ENCODE peak calls at places on chromosomes 11 and 22, in seven cellular contexts. E is HTR-8/SVneo, T is BE2C, B is sciatic nerve, J is AG04450, F is T follicular helper cell, P is left kidney. X is an unnamed sample.

GRCh38 chr11:117723625-117724024 is 73.4 kb downstream of the DSCAML1 start:
- DNase-seq in E (no peak), T (peak), B (no peak), J (no peak), F (no peak), P (no peak), X (no peak)

GRCh38 chr11:126949066-126949945 is 51.3 kb downstream of the KIRREL3 start:
- DNase-seq in E (no peak), T (no peak), B (no peak), J (peak), F (no peak), P (no peak), X (no peak)

GRCh38 chr11:12201016-12201985 is 90.9 kb downstream of the MICAL2 start:
- DNase-seq in E (peak), T (peak), B (no peak), J (no peak), F (no peak), P (peak), X (no peak)

GRCh38 chr22:29593923-29594322 is 9.5 kb upstream of the NF2 start:
- DNase-seq in E (no peak), T (no peak), B (no peak), J (no peak), F (no peak), P (no peak), X (no peak)

GRCh38 chr11:83809274-83809673 is 523.1 kb upstream of the CCDC90B start:
- DNase-seq in E (no peak), T (no peak), B (no peak), J (no peak), F (no peak), P (no peak), X (no peak)

GRCh38 chr22:33400891-33401290 is 342.7 kb upstream of the SYN3 start:
- DNase-seq in E (no peak), T (no peak), B (no peak), J (no peak), F (no peak), P (no peak), X (no peak)

GRCh38 chr22:50587407-50587806 is 4.8 kb upstream of the CHKB start:
- DNase-seq in E (no peak), T (no peak), B (no peak), J (no peak), F (no peak), P (no peak), X (no peak)

GRCh38 chr11:105734422-105734821 is 124.5 kb downstream of the GRIA4 start:
- DNase-seq in E (no peak), T (no peak), B (no peak), J (no peak), F (no peak), P (peak), X (no peak)

GRCh38 chr11:130096823-130097222 is 27.1 kb downstream of the APLP2 start:
- DNase-seq in E (no peak), T (no peak), B (no peak), J (no peak), F (no peak), P (no peak), X (no peak)

GRCh38 chr11:69154938-69155301 is 815 bp upstream of the SMIM38 start:
- DNase-seq in E (no peak), T (no peak), B (no peak), J (no peak), F (no peak), P (no peak), X (no peak)

GRCh38 chr11:122882809-122883681 is 486 bp downstream of the JHY start:
- DNase-seq in E (peak), T (peak), B (peak), J (no peak), F (peak), P (peak), X (peak)

GRCh38 chr22:17817511-17818065 is 43.3 kb upstream of the BID start:
- DNase-seq in E (no peak), T (no peak), B (no peak), J (no peak), F (no peak), P (no peak), X (no peak)

GRCh38 chr11:60657880-60658279 is 41.5 kb upstream of the MS4A8 start:
- DNase-seq in E (no peak), T (no peak), B (no peak), J (no peak), F (no peak), P (no peak), X (no peak)

GRCh38 chr22:42758929-42759629 is 38.4 kb upstream of the A4GALT start:
- DNase-seq in E (no peak), T (no peak), B (no peak), J (no peak), F (no peak), P (no peak), X (no peak)

GRCh38 chr22:49046546-49047305 is 780.9 kb downstream of the BRD1 start:
- DNase-seq in E (no peak), T (no peak), B (peak), J (no peak), F (no peak), P (peak), X (no peak)

GRCh38 chr22:30308518-30309230 is 18.1 kb downstream of the TBC1D10A start:
- DNase-seq in E (no peak), T (no peak), B (no peak), J (no peak), F (peak), P (peak), X (no peak)

GRCh38 chr11:35337136-35337918 is 82.0 kb downstream of the SLC1A2 start:
- DNase-seq in E (peak), T (no peak), B (no peak), J (peak), F (no peak), P (no peak), X (no peak)

GRCh38 chr11:46414466-46414796 is 22.9 kb upstream of the CHRM4 start:
- DNase-seq in E (no peak), T (no peak), B (no peak), J (no peak), F (no peak), P (no peak), X (no peak)

GRCh38 chr11:110522456-110522855 is 92.7 kb downstream of the FDX1 start:
- DNase-seq in E (no peak), T (no peak), B (no peak), J (no peak), F (no peak), P (no peak), X (no peak)

GRCh38 chr22:28899199-28899853 is 16.0 kb downstream of the ZNRF3 start:
- DNase-seq in E (no peak), T (no peak), B (no peak), J (no peak), F (no peak), P (no peak), X (no peak)

GRCh38 chr22:17897864-17898263 is 123.6 kb upstream of the BID start:
- DNase-seq in E (no peak), T (no peak), B (no peak), J (no peak), F (no peak), P (no peak), X (no peak)

GRCh38 chr11:104728927-104729326 is 169.3 kb downstream of the CASP12 start:
- DNase-seq in E (no peak), T (no peak), B (no peak), J (no peak), F (no peak), P (no peak), X (no peak)

GRCh38 chr11:2559527-2560311 is 114.9 kb downstream of the KCNQ1 start:
- DNase-seq in E (no peak), T (peak), B (peak), J (no peak), F (no peak), P (no peak), X (no peak)

GRCh38 chr11:3841426-3842304 is 906 bp upstream of the RHOG start:
- DNase-seq in E (peak), T (peak), B (peak), J (peak), F (peak), P (peak), X (peak)

GRCh38 chr11:9858822-9859221 is 194.9 kb downstream of the SWAP70 start:
- DNase-seq in E (no peak), T (no peak), B (no peak), J (no peak), F (no peak), P (peak), X (no peak)

GRCh38 chr11:31808268-31808667 is 2.9 kb downstream of the PAX6 start:
- DNase-seq in E (no peak), T (no peak), B (no peak), J (no peak), F (no peak), P (no peak), X (no peak)

GRCh38 chr11:96185220-96185768 is 157.7 kb downstream of the MAML2 start:
- DNase-seq in E (no peak), T (no peak), B (no peak), J (no peak), F (no peak), P (peak), X (no peak)

GRCh38 chr11:44899959-44900358 is 50.7 kb downstream of the TP53I11 start:
- DNase-seq in E (peak), T (peak), B (no peak), J (peak), F (no peak), P (peak), X (no peak)

GRCh38 chr22:20064545-20065262 is 15.3 kb upstream of the DGCR8 start:
- DNase-seq in E (no peak), T (no peak), B (no peak), J (no peak), F (no peak), P (no peak), X (no peak)

GRCh38 chr11:44957051-44957515 is 6.4 kb upstream of the TP53I11 start:
- DNase-seq in E (no peak), T (no peak), B (no peak), J (no peak), F (no peak), P (peak), X (no peak)

GRCh38 chr11:128310676-128311445 is 276.5 kb downstream of the ETS1 start:
- DNase-seq in E (no peak), T (no peak), B (no peak), J (no peak), F (no peak), P (no peak), X (no peak)

GRCh38 chr11:62546937-62547625 is 475 bp upstream of the AHNAK start:
- DNase-seq in E (no peak), T (no peak), B (peak), J (no peak), F (no peak), P (peak), X (peak)

GRCh38 chr22:17774206-17774927 is at the start of gene BID:
- DNase-seq in E (no peak), T (peak), B (no peak), J (no peak), F (peak), P (peak), X (peak)

GRCh38 chr11:69868871-69869270 is 49.7 kb upstream of the FGF3 start:
- DNase-seq in E (no peak), T (no peak), B (peak), J (no peak), F (no peak), P (no peak), X (no peak)

GRCh38 chr11:113245216-113245615 is 69.2 kb upstream of the TTC12 start:
- DNase-seq in E (no peak), T (no peak), B (no peak), J (no peak), F (no peak), P (no peak), X (no peak)

GRCh38 chr22:50620861-50621490 is 7.0 kb downstream of the ARSA start:
- DNase-seq in E (no peak), T (no peak), B (no peak), J (no peak), F (peak), P (no peak), X (no peak)

GRCh38 chr11:62025429-62026105 is 58.1 kb upstream of the FTH1 start:
- DNase-seq in E (peak), T (no peak), B (peak), J (peak), F (peak), P (peak), X (no peak)

GRCh38 chr11:105181100-105181499 is 41.5 kb upstream of the CARD18 start:
- DNase-seq in E (no peak), T (peak), B (no peak), J (no peak), F (no peak), P (peak), X (no peak)

GRCh38 chr22:28981818-28982499 is 79.7 kb downstream of the C22orf31 start:
- DNase-seq in E (no peak), T (no peak), B (no peak), J (no peak), F (no peak), P (peak), X (no peak)

X was measured in type B pancreatic cell.